ENCODE peak calls at places on chromosomes 6 and 20, in five cellular contexts. A, F, P, H and O are unnamed samples.

GRCh38 chr6:16769131-16769985 is 8.1 kb upstream of the ATXN1 start:
- DNase-seq in H (peak), A (no peak), F (peak), P (no peak), O (peak)

GRCh38 chr6:43876602-43877001 is 106.6 kb downstream of the VEGFA start:
- DNase-seq in P (no peak), F (no peak), A (no peak), H (no peak), O (no peak)

GRCh38 chr6:64280569-64280968 is 645.0 kb downstream of the PHF3 start:
- DNase-seq in F (peak), H (no peak), P (peak), A (peak), O (no peak)

GRCh38 chr6:26317503-26317902 is 47.5 kb upstream of the BTN3A2 start:
- DNase-seq in H (no peak), P (no peak), F (no peak), A (no peak), O (no peak)

GRCh38 chr6:29627762-29628418 is 5.1 kb downstream of the GABBR1 start:
- DNase-seq in P (peak), H (peak), F (peak), A (peak), O (peak)

GRCh38 chr6:57432162-57432561 is 114.7 kb downstream of the PRIM2 start:
- DNase-seq in F (no peak), H (no peak), P (peak), A (no peak), O (no peak)

GRCh38 chr6:2979819-2980464 is 8.6 kb upstream of the SERPINB6 start:
- DNase-seq in F (no peak), P (no peak), A (no peak), H (no peak), O (no peak)

GRCh38 chr6:73644941-73645591 is 8.7 kb downstream of the SLC17A5 start:
- DNase-seq in H (no peak), A (no peak), P (peak), F (no peak), O (no peak)

GRCh38 chr20:38985060-38985459 is 22.9 kb downstream of the DHX35 start:
- DNase-seq in P (no peak), H (no peak), A (no peak), F (no peak), O (no peak)

GRCh38 chr6:166541876-166542579 is 44.5 kb downstream of the RAMACL start:
- DNase-seq in A (no peak), P (no peak), H (no peak), F (no peak), O (no peak)

GRCh38 chr6:14772188-14772587 is 473.7 kb upstream of the JARID2 start:
- DNase-seq in A (no peak), F (no peak), H (no peak), P (no peak), O (no peak)

GRCh38 chr6:31144970-31145340 is 6.1 kb upstream of the PSORS1C2 start:
- DNase-seq in H (no peak), P (no peak), A (no peak), F (no peak), O (no peak)

GRCh38 chr20:38217791-38218565 is 42.6 kb downstream of the KIAA1755 start:
- DNase-seq in H (peak), P (no peak), A (no peak), F (peak), O (peak)

GRCh38 chr20:47127986-47128385 is 228.5 kb downstream of the ZMYND8 start:
- DNase-seq in A (no peak), P (no peak), H (no peak), F (peak), O (no peak)

GRCh38 chr6:133610271-133610840 is 278.6 kb upstream of the TCF21 start:
- DNase-seq in P (no peak), A (no peak), H (no peak), F (peak), O (no peak)

GRCh38 chr6:79630883-79631799 is at the start of gene SH3BGRL2:
- DNase-seq in H (peak), A (peak), F (peak), P (peak), O (no peak)

GRCh38 chr6:167020211-167020610 is 21.0 kb downstream of the CEP43 start:
- DNase-seq in F (no peak), H (no peak), P (no peak), A (no peak), O (no peak)

GRCh38 chr6:55449219-55449618 is 122.0 kb downstream of the GFRAL start:
- DNase-seq in A (no peak), H (no peak), F (peak), P (peak), O (no peak)

GRCh38 chr6:147855823-147856222 is 347.3 kb downstream of the SAMD5 start:
- DNase-seq in P (no peak), H (no peak), F (no peak), A (no peak), O (peak)

GRCh38 chr6:17038316-17038715 is 63.5 kb upstream of the STMND1 start:
- DNase-seq in F (no peak), A (no peak), P (no peak), H (no peak), O (no peak)

GRCh38 chr20:52422574-52423463 is 231.2 kb upstream of the ZFP64 start:
- DNase-seq in A (no peak), F (no peak), P (no peak), H (no peak), O (no peak)

GRCh38 chr6:99331531-99331930 is 17.9 kb downstream of the FAXC start:
- DNase-seq in A (no peak), F (no peak), H (no peak), P (no peak), O (no peak)

GRCh38 chr6:135176464-135176863 is 4.6 kb upstream of the MYB start:
- DNase-seq in F (no peak), P (no peak), H (no peak), A (no peak), O (no peak)

GRCh38 chr20:11051146-11051545 is 377.3 kb upstream of the JAG1 start:
- DNase-seq in H (no peak), A (no peak), P (no peak), F (no peak), O (no peak)

GRCh38 chr6:113047148-113047547 is 700.0 kb downstream of the RFPL4B start:
- DNase-seq in P (no peak), A (no peak), F (no peak), H (no peak), O (peak)

GRCh38 chr6:146905313-146905712 is 298.9 kb upstream of the STXBP5 start:
- DNase-seq in F (peak), P (peak), H (no peak), A (no peak), O (no peak)

GRCh38 chr20:8292793-8293192 is 160.7 kb downstream of the PLCB1 start:
- DNase-seq in A (no peak), H (no peak), P (no peak), F (no peak), O (no peak)

GRCh38 chr6:130111031-130111430 is 92.7 kb downstream of the L3MBTL3 start:
- DNase-seq in P (no peak), F (no peak), H (no peak), A (no peak), O (no peak)

GRCh38 chr20:7924692-7925091 is 15.6 kb downstream of the HAO1 start:
- DNase-seq in F (peak), P (no peak), H (no peak), A (no peak), O (peak)